ENCODE peak calls at places on chromosomes 11 and 22, in nine cellular contexts. T is K562, V is stomach, E is endothelial cell of umbilical vein, N is HCT116, D is transverse colon, K is Panc1, R is spleen, L is breast epithelium. Z is an unnamed sample.

GRCh38 chr11:62400760-62401159 is 18.1 kb upstream of the SCGB1A1 start:
- DNase-seq in K (no peak), R (peak; percentile 65), E (no peak), N (no peak), D (peak; percentile 73), T (peak; percentile 27), V (peak; percentile 54), L (peak; percentile 58), Z (no peak)

GRCh38 chr11:75673977-75674582 is 5.2 kb upstream of the MAP6 start:
- DNase-seq in E (peak; percentile 42), T (peak; percentile 78), K (no peak), N (peak; percentile 43), R (no peak), D (no peak), V (no peak), L (no peak), Z (no peak)

GRCh38 chr11:68275721-68276488 is 4.1 kb upstream of the C11orf24 start:
- DNase-seq in E (no peak), L (no peak), R (peak; percentile 43), N (peak; percentile 69), V (no peak), K (no peak), T (no peak), D (no peak), Z (no peak)

GRCh38 chr11:47359586-47359985 is 7.1 kb upstream of the MYBPC3 start:
- DNase-seq in K (no peak), D (no peak), E (no peak), R (peak; percentile 85), L (no peak), T (no peak), N (no peak), V (no peak), Z (no peak)

GRCh38 chr11:117861151-117862018 is 15.1 kb downstream of the FXYD6 start:
- DNase-seq in L (no peak), R (no peak), V (peak; percentile 24), D (no peak), T (peak; percentile 19), K (no peak), E (peak; percentile 15), N (no peak), Z (no peak)

GRCh38 chr11:13288375-13289029 is 10.9 kb downstream of the BMAL1 start:
- DNase-seq in V (no peak), N (no peak), K (no peak), R (no peak), L (no peak), E (no peak), D (no peak), T (no peak), Z (no peak)

GRCh38 chr11:75469785-75470405 is 36.9 kb upstream of the KLHL35 start:
- DNase-seq in R (no peak), E (no peak), T (no peak), N (no peak), L (no peak), K (no peak), D (no peak), V (no peak), Z (no peak)

GRCh38 chr22:24727218-24727851 is 47.2 kb downstream of the PIWIL3 start:
- DNase-seq in R (no peak), D (no peak), L (no peak), K (peak; percentile 83), V (peak; percentile 48), E (peak; percentile 98), N (peak; percentile 72), T (peak; percentile 39), Z (no peak)

GRCh38 chr22:41910599-41911291 is 4.1 kb downstream of the SHISA8 start:
- DNase-seq in K (no peak), V (peak; percentile 61), T (no peak), L (no peak), R (no peak), N (no peak), D (no peak), E (no peak), Z (no peak)

GRCh38 chr22:20579273-20580120 is 72.1 kb downstream of the MED15 start:
- DNase-seq in L (no peak), E (no peak), K (no peak), V (no peak), T (no peak), D (no peak), N (no peak), R (peak; percentile 64), Z (no peak)

DNA sequence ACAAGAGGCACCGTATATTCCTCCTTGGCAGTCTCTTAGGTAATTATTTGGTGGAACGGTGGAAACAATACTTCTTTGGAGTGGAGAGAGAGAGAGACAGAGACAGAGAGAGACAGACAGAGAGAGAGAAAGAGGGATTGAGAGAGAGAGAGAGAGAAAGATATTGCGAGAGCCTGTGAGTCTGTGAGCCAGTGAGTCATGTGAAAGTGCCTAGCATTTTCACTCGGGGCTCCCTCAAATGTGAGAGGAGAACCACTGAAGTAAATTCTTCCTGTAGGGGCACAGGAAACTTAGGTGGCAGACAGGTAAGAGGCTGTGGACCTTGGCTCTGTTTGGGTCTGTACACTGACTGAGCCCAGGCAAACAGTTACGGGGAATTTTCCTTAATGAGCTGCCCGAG is 31.6 kb upstream of the SNX19 start:
- DNase-seq in L (no peak), D (no peak), R (no peak), K (no peak), E (no peak), N (no peak), T (no peak), V (no peak), Z (no peak)
- TF ChIP-seq POLR2AphosphoS5 in L (no peak), D (no peak), R (no peak), K (no peak), E (no peak), N (no peak), T (no peak), V (no peak), Z (no peak)

GRCh38 chr11:6926208-6927029 is at the start of gene ZNF215:
- DNase-seq in R (peak; percentile 86), V (peak; percentile 56), T (peak; percentile 92), N (peak; percentile 93), K (peak; percentile 88), L (peak; percentile 23), D (peak; percentile 89), E (peak; percentile 74), Z (peak; percentile 39)

GRCh38 chr11:6925007-6925577 is 1.1 kb upstream of the ZNF215 start:
- DNase-seq in K (no peak), L (no peak), E (no peak), T (no peak), R (no peak), D (no peak), V (no peak), N (no peak), Z (no peak)

GRCh38 chr11:6925636-6926207 is 504 bp upstream of the ZNF215 start:
- DNase-seq in L (no peak), K (peak; percentile 27), D (no peak), V (no peak), E (peak; percentile 26), N (peak; percentile 54), R (no peak), T (peak; percentile 52), Z (no peak)

GRCh38 chr11:6928916-6929315 is 2.7 kb downstream of the ZNF215 start:
- DNase-seq in E (no peak), N (no peak), L (no peak), T (no peak), K (no peak), R (no peak), V (no peak), D (no peak), Z (no peak)

GRCh38 chr11:6927030-6927617 is 898 bp downstream of the ZNF215 start:
- DNase-seq in R (no peak), D (peak; percentile 33), N (peak; percentile 10), L (no peak), V (no peak), T (no peak), K (peak; percentile 8), E (peak; percentile 3), Z (no peak)
- TF ChIP-seq POLR2AphosphoS5 in R (no peak), D (no peak), N (no peak), L (no peak), V (no peak), T (no peak), K (no peak), E (no peak), Z (no peak)

GRCh38 chr11:119737678-119738439 is 8.9 kb upstream of the NECTIN1 start:
- DNase-seq in D (no peak), T (no peak), N (no peak), L (no peak), R (no peak), E (no peak), V (no peak), K (no peak), Z (no peak)

GRCh38 chr11:119742263-119742861 is 13.4 kb upstream of the NECTIN1 start:
- DNase-seq in R (peak; percentile 61), N (no peak), K (no peak), V (no peak), D (peak; percentile 36), E (no peak), L (no peak), T (no peak), Z (no peak)

GRCh38 chr11:119741369-119742262 is 12.6 kb upstream of the NECTIN1 start:
- DNase-seq in K (no peak), N (no peak), D (peak; percentile 75), E (peak; percentile 20), R (peak; percentile 91), V (peak; percentile 69), T (peak; percentile 75), L (no peak), Z (peak; percentile 86)

GRCh38 chr11:119739975-119740374 is 11.0 kb upstream of the NECTIN1 start:
- DNase-seq in E (no peak), D (peak; percentile 85), R (no peak), K (no peak), L (no peak), T (no peak), N (no peak), V (peak; percentile 65), Z (no peak)

GRCh38 chr11:119739021-119739703 is 10.2 kb upstream of the NECTIN1 start:
- DNase-seq in E (no peak), V (no peak), K (no peak), L (no peak), R (no peak), T (no peak), D (peak; percentile 73), N (no peak), Z (no peak)
- TF ChIP-seq POLR2AphosphoS5 in E (no peak), V (no peak), K (no peak), L (no peak), R (no peak), T (no peak), D (no peak), N (no peak), Z (no peak)

GRCh38 chr11:2886936-2887335 is 1.4 kb upstream of the CDKN1C start:
- DNase-seq in D (no peak), K (no peak), T (no peak), N (no peak), E (no peak), V (no peak), L (no peak), R (peak; percentile 77), Z (no peak)

GRCh38 chr11:2887526-2888195 is 2.1 kb upstream of the CDKN1C start:
- DNase-seq in L (no peak), K (no peak), E (no peak), R (peak; percentile 75), D (no peak), T (no peak), N (no peak), V (no peak), Z (no peak)

GRCh38 chr11:2886191-2886894 is 768 bp upstream of the CDKN1C start:
- DNase-seq in K (no peak), N (no peak), E (peak; percentile 39), L (no peak), R (peak; percentile 91), D (no peak), T (no peak), V (no peak), Z (no peak)

GRCh38 chr11:2889399-2890273 is 4.1 kb upstream of the CDKN1C start:
- DNase-seq in R (peak; percentile 74), V (no peak), L (no peak), K (no peak), N (no peak), D (no peak), T (no peak), E (no peak), Z (no peak)

GRCh38 chr11:2888266-2888968 is 2.8 kb upstream of the CDKN1C start:
- DNase-seq in L (peak; percentile 90), N (peak; percentile 67), V (peak; percentile 96), R (peak; percentile 97), K (no peak), E (peak; percentile 73), T (peak; percentile 78), D (peak; percentile 94), Z (peak; percentile 75)
- TF ChIP-seq POLR2AphosphoS5 in L (peak; percentile 66), N (peak; percentile 28), V (no peak), R (peak; percentile 75), K (no peak), E (no peak), T (no peak), D (no peak), Z (no peak)